ENCODE peak calls at places on chromosomes 16 and 17, in nine cellular contexts. U is MM.1S, L is tibial nerve, H is right lobe of liver, X is transverse colon, Q is H1, Y is PC-9, O is sigmoid colon, A is A549. V is an unnamed sample. For H3K4me1, the result is how much of the 10 kb centered on the place peaks cover.

GRCh38 chr17:48610282-48611211 is at the start of gene HOXB7:
- DNase-seq in H (no peak), L (peak), Q (no peak), X (peak), A (peak), U (peak), O (peak), Y (peak), V (peak)

GRCh38 chr16:27364493-27365141 is 37.4 kb upstream of the IL21R start:
- DNase-seq in Y (peak), L (no peak), A (peak), U (no peak), O (no peak), H (peak), X (peak), Q (no peak), V (peak)

GRCh38 chr16:2527071-2527783 is 4.0 kb downstream of the CEMP1 start:
- DNase-seq in X (no peak), U (no peak), O (no peak), Y (no peak), H (peak), A (no peak), Q (no peak), L (no peak), V (no peak)

GRCh38 chr16:19175492-19176262 is 7.6 kb downstream of the SYT17 start:
- DNase-seq in Q (no peak), L (no peak), O (no peak), X (no peak), Y (no peak), H (no peak), A (no peak), U (no peak), V (no peak)

GRCh38 chr17:57918017-57918895 is 37.0 kb downstream of the CUEDC1 start:
- DNase-seq in Q (no peak), O (no peak), A (no peak), L (no peak), H (no peak), Y (peak), U (no peak), X (no peak), V (no peak)

GRCh38 chr16:20042848-20043247 is 30.8 kb downstream of the GPR139 start:
- DNase-seq in H (no peak), L (no peak), O (no peak), Q (no peak), Y (no peak), A (peak), X (no peak), U (no peak), V (no peak)

GRCh38 chr17:36851230-36851629 is 86.0 kb upstream of the LHX1 start:
- DNase-seq in Y (peak), X (no peak), H (no peak), A (peak), O (no peak), L (no peak), Q (no peak), U (no peak), V (no peak)

GRCh38 chr16:35440875-35441274 is 1981.5 kb downstream of the TP53TG3F start:
- DNase-seq in X (no peak), Q (no peak), L (no peak), H (no peak), A (no peak), Y (no peak), O (no peak), U (no peak), V (no peak)

GRCh38 chr16:2142942-2143868 is 5.2 kb upstream of the RAB26 start:
- DNase-seq in A (no peak), H (peak), Y (no peak), X (no peak), U (no peak), Q (no peak), O (no peak), L (no peak), V (no peak)

GRCh38 chr17:77666881-77667395 is 291.6 kb upstream of the TNRC6C start:
- DNase-seq in X (peak), H (no peak), L (no peak), Y (no peak), Q (no peak), U (peak), O (peak), A (no peak), V (peak)

GRCh38 chr16:54402873-54403272 is 116.3 kb upstream of the IRX3 start:
- DNase-seq in H (no peak), Y (no peak), X (no peak), O (no peak), A (no peak), L (no peak), U (no peak), Q (no peak), V (no peak)

GRCh38 chr17:79393358-79394038 is 217.4 kb downstream of the RBFOX3 start:
- DNase-seq in X (peak), O (no peak), Q (peak), U (peak), Y (no peak), H (peak), L (peak), A (peak), V (peak)

GRCh38 chr17:48191362-48191761 is 83.8 kb downstream of the SNX11 start:
- DNase-seq in A (no peak), Y (no peak), U (no peak), O (no peak), X (no peak), H (no peak), L (no peak), Q (no peak), V (no peak)

GRCh38 chr17:35022536-35023063 is 40.9 kb downstream of the RFFL start:
- DNase-seq in U (peak), L (no peak), Q (no peak), H (peak), X (peak), A (peak), O (peak), Y (peak), V (peak)

GRCh38 chr16:228151-228855 is 946 bp downstream of the LUC7L start:
- DNase-seq in Q (no peak), O (no peak), U (peak), X (no peak), Y (no peak), A (peak), H (no peak), L (no peak), V (no peak)

GRCh38 chr17:13204607-13205237 is 186.9 kb upstream of the ELAC2 start:
- DNase-seq in O (no peak), X (no peak), L (no peak), H (no peak), U (no peak), Y (no peak), A (no peak), Q (no peak), V (no peak)

GRCh38 chr17:79619636-79620206 is 8.9 kb upstream of the RBFOX3 start:
- DNase-seq in L (no peak), O (peak), Y (no peak), A (no peak), X (peak), U (no peak), H (peak), Q (no peak), V (peak)

GRCh38 chr17:80224683-80225082 is 4.5 kb downstream of the SLC26A11 start:
- DNase-seq in O (no peak), Q (no peak), A (no peak), X (no peak), H (no peak), L (no peak), U (no peak), Y (no peak), V (no peak)

GRCh38 chr16:30675133-30675532 is 16.9 kb downstream of the FBRS start:
- DNase-seq in U (no peak), H (no peak), O (no peak), A (no peak), X (no peak), Y (no peak), Q (no peak), L (no peak), V (no peak)

GRCh38 chr16:69340095-69340644 is 598 bp downstream of the NIP7 start:
- DNase-seq in U (peak), H (no peak), A (no peak), Q (no peak), L (no peak), O (no peak), X (no peak), Y (no peak), V (no peak)
- TF ChIP-seq CTCF in U (no peak), H (no peak), A (no peak), Q (no peak), L (no peak), O (no peak), X (no peak), Y (no peak), V (no peak)

DNA sequence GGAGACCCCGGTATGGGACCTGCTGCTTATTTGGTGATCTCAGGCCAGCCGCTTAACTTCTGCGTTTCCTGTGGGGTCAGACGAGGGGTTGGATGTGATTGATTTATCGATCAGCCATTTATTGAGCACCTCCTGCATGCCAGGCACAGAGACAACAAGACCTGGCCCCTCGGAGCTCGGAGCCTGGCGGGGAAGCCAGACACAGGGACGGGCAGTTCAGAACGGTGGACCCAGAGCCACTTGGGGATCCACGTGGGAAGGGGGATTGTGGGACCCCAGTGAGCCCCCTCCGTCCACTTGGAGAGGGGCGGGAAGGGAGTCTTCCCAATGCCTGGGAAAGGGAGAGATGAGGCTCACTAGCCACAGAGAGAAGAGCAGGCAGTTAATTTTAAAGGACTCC is 84.7 kb upstream of the CIBAR2 start:
- DNase-seq in L (no peak), X (no peak), A (no peak), U (no peak), Y (no peak), H (no peak), Q (no peak), O (no peak), V (no peak)
- H3K4me1 ChIP-seq in L (under half), X (under half), A (under half), U (under half), Y (under half), H (under half), Q (under half), O (half or more), V (under half)

GRCh38 chr17:82913304-82914043 is 73.7 kb upstream of the ZNF750 start:
- DNase-seq in Q (no peak), A (peak), X (no peak), U (no peak), Y (no peak), O (no peak), L (no peak), H (no peak), V (no peak)
- TF ChIP-seq CTCF in Q (peak), A (peak), X (no peak), U (no peak), Y (peak), O (no peak), L (no peak), H (peak), V (peak)

DNA sequence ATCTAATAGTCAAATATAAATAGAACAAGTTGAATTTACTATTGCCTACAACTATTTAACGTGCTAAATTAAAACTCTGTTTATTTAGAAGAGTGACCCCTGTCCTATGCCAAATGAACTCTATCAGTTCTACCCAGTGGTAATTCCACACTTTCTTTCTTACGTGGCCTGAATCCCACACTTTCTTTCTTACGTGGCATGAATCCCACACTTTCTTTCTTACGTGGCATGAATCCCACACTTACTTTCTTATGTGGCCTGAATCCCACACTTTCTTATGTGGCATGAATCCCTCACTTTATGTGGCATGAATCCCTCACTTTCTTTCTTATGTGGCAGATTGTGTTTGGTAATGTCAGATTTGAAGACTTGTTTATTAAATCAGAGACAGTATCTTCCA is 6.2 kb downstream of the FOXK2 start:
- DNase-seq in L (no peak), U (no peak), A (no peak), Y (no peak), X (no peak), H (no peak), Q (no peak), O (no peak), V (no peak)
- H3K4me1 ChIP-seq in L (half or more), U (under half), A (under half), Y (under half), X (under half), H (half or more), Q (under half), O (half or more), V (half or more)

GRCh38 chr17:70629902-70630301 is 460.6 kb downstream of the KCNJ2 start:
- DNase-seq in L (no peak), Q (no peak), U (no peak), Y (no peak), X (no peak), O (no peak), A (peak), H (no peak), V (no peak)
- TF ChIP-seq CTCF in L (no peak), Q (no peak), U (no peak), Y (peak), X (peak), O (peak), A (peak), H (peak), V (peak)

V was measured in upper lobe of right lung.